ENCODE peak calls at places on chromosomes 11 and 22, in ten cellular contexts. Z is right cardiac atrium, G is left ventricle myocardium inferior, D is upper lobe of left lung, F is spleen, X is RWPE2, L is cardiac muscle cell, W is neural progenitor cell, N is left lung, H is Panc1. A is an unnamed sample.

GRCh38 chr11:112266410-112266778 is 5.7 kb upstream of the PLET1 start:
- DNase-seq in Z (no peak), G (no peak), D (no peak), F (no peak), X (no peak), L (no peak), W (no peak), N (no peak), H (no peak), A (no peak)

GRCh38 chr11:59141673-59142460 is 789 bp upstream of the FAM111A start:
- DNase-seq in Z (no peak), G (no peak), D (no peak), F (no peak), X (no peak), L (no peak), W (no peak), N (no peak), H (no peak), A (no peak)

GRCh38 chr11:118914178-118914918 is 11.4 kb downstream of the BCL9L start:
- DNase-seq in Z (peak), G (peak), D (peak), F (peak), X (peak), L (no peak), W (peak), N (peak), H (no peak), A (peak)

GRCh38 chr11:126484266-126484665 is 128.8 kb downstream of the ST3GAL4 start:
- DNase-seq in Z (no peak), G (no peak), D (no peak), F (no peak), X (no peak), L (no peak), W (no peak), N (no peak), H (no peak), A (no peak)

GRCh38 chr22:46058591-46059519 is 81.9 kb upstream of the WNT7B start:
- DNase-seq in Z (no peak), G (peak), D (no peak), F (peak), X (no peak), L (no peak), W (no peak), N (peak), H (no peak), A (no peak)

GRCh38 chr11:87263979-87264378 is 226.2 kb downstream of the TMEM135 start:
- DNase-seq in Z (no peak), G (no peak), D (no peak), F (no peak), X (no peak), L (no peak), W (no peak), N (no peak), H (no peak), A (no peak)

GRCh38 chr11:134797411-134798089 is 385.5 kb upstream of the B3GAT1 start:
- DNase-seq in Z (no peak), G (no peak), D (peak), F (no peak), X (no peak), L (no peak), W (no peak), N (no peak), H (no peak), A (no peak)

GRCh38 chr22:42720263-42721044 is at the start of gene A4GALT:
- DNase-seq in Z (peak), G (peak), D (peak), F (peak), X (no peak), L (peak), W (peak), N (no peak), H (no peak), A (no peak)

GRCh38 chr11:9982127-9982795 is 311.8 kb downstream of the SBF2 start:
- DNase-seq in Z (no peak), G (no peak), D (no peak), F (no peak), X (no peak), L (no peak), W (no peak), N (no peak), H (no peak), A (peak)

GRCh38 chr11:119352857-119353260 is 6.4 kb upstream of the MFRP start:
- DNase-seq in Z (no peak), G (no peak), D (no peak), F (peak), X (no peak), L (peak), W (no peak), N (no peak), H (no peak), A (no peak)

GRCh38 chr22:23159287-23159622 is 14.0 kb downstream of the RAB36 start:
- DNase-seq in Z (no peak), G (no peak), D (no peak), F (peak), X (no peak), L (no peak), W (no peak), N (no peak), H (no peak), A (no peak)

GRCh38 chr11:72642815-72643511 is 31.3 kb downstream of the PDE2A start:
- DNase-seq in Z (peak), G (peak), D (peak), F (peak), X (no peak), L (peak), W (peak), N (peak), H (peak), A (no peak)

GRCh38 chr22:40400173-40400572 is 29.8 kb downstream of the SGSM3 start:
- DNase-seq in Z (no peak), G (no peak), D (no peak), F (peak), X (no peak), L (no peak), W (no peak), N (peak), H (no peak), A (no peak)

GRCh38 chr11:94518300-94518699 is 6.0 kb downstream of the C11orf97 start:
- DNase-seq in Z (no peak), G (no peak), D (no peak), F (no peak), X (no peak), L (no peak), W (no peak), N (no peak), H (no peak), A (no peak)

GRCh38 chr11:112118176-112118575 is 31.5 kb downstream of the SDHD start:
- DNase-seq in Z (no peak), G (no peak), D (no peak), F (no peak), X (no peak), L (no peak), W (no peak), N (no peak), H (no peak), A (no peak)

GRCh38 chr11:120244476-120244875 is 4.5 kb downstream of the POU2F3 start:
- DNase-seq in Z (no peak), G (no peak), D (no peak), F (peak), X (no peak), L (no peak), W (no peak), N (no peak), H (no peak), A (no peak)

GRCh38 chr11:123509737-123510578 is 79.9 kb downstream of the GRAMD1B start:
- DNase-seq in Z (no peak), G (no peak), D (peak), F (no peak), X (no peak), L (peak), W (peak), N (no peak), H (no peak), A (peak)

GRCh38 chr22:30474683-30475424 is 3.0 kb upstream of the SEC14L3 start:
- DNase-seq in Z (no peak), G (no peak), D (no peak), F (no peak), X (no peak), L (no peak), W (no peak), N (no peak), H (no peak), A (no peak)

GRCh38 chr11:85170184-85170583 is 457.0 kb downstream of the DLG2 start:
- DNase-seq in Z (no peak), G (no peak), D (no peak), F (no peak), X (no peak), L (no peak), W (no peak), N (no peak), H (no peak), A (no peak)

GRCh38 chr11:36469063-36469462 is 41.0 kb downstream of the TRAF6 start:
- DNase-seq in Z (no peak), G (no peak), D (no peak), F (no peak), X (no peak), L (no peak), W (peak), N (no peak), H (no peak), A (no peak)

GRCh38 chr11:59542142-59542810 is 30.9 kb downstream of the OR4D9 start:
- DNase-seq in Z (no peak), G (no peak), D (no peak), F (no peak), X (no peak), L (no peak), W (no peak), N (no peak), H (no peak), A (no peak)

GRCh38 chr11:12842933-12843636 is 166.0 kb upstream of the RASSF10 start:
- DNase-seq in Z (no peak), G (no peak), D (no peak), F (no peak), X (no peak), L (peak), W (peak), N (no peak), H (no peak), A (no peak)

GRCh38 chr11:3208272-3208671 is 10.3 kb downstream of the MRGPRG start:
- DNase-seq in Z (no peak), G (peak), D (no peak), F (peak), X (no peak), L (no peak), W (no peak), N (peak), H (no peak), A (no peak)

GRCh38 chr11:126405374-126405773 is 49.9 kb downstream of the ST3GAL4 start:
- DNase-seq in Z (no peak), G (no peak), D (no peak), F (peak), X (peak), L (no peak), W (no peak), N (no peak), H (no peak), A (no peak)

GRCh38 chr11:132858203-132858602 is 674.1 kb downstream of the OPCML start:
- DNase-seq in Z (no peak), G (no peak), D (no peak), F (no peak), X (no peak), L (peak), W (peak), N (no peak), H (no peak), A (no peak)

GRCh38 chr22:49099496-49100124 is 728.1 kb downstream of the BRD1 start:
- DNase-seq in Z (peak), G (no peak), D (no peak), F (peak), X (peak), L (no peak), W (no peak), N (no peak), H (peak), A (no peak)

GRCh38 chr11:76658231-76658630 is 12.3 kb downstream of the LRRC32 start:
- DNase-seq in Z (no peak), G (no peak), D (no peak), F (peak), X (no peak), L (no peak), W (no peak), N (no peak), H (no peak), A (no peak)

GRCh38 chr22:20987375-20987774 is 5.3 kb downstream of the LZTR1 start:
- DNase-seq in Z (peak), G (no peak), D (peak), F (no peak), X (no peak), L (no peak), W (no peak), N (peak), H (no peak), A (no peak)

GRCh38 chr11:38538866-38539651 is 1941.0 kb upstream of the RAG2 start:
- DNase-seq in Z (no peak), G (no peak), D (no peak), F (no peak), X (no peak), L (no peak), W (no peak), N (no peak), H (no peak), A (no peak)

GRCh38 chr11:120655589-120655988 is 144.0 kb downstream of the GRIK4 start:
- DNase-seq in Z (no peak), G (no peak), D (no peak), F (no peak), X (no peak), L (no peak), W (no peak), N (no peak), H (no peak), A (no peak)

GRCh38 chr11:33530824-33531223 is 169.8 kb downstream of the C11orf91 start:
- DNase-seq in Z (no peak), G (no peak), D (no peak), F (no peak), X (no peak), L (no peak), W (no peak), N (no peak), H (no peak), A (no peak)

GRCh38 chr22:46012182-46012880 is 35.4 kb upstream of the WNT7B start:
- DNase-seq in Z (peak), G (peak), D (peak), F (peak), X (peak), L (no peak), W (no peak), N (no peak), H (no peak), A (no peak)

GRCh38 chr22:23565288-23565941 is 14.7 kb downstream of the IGLL1 start:
- DNase-seq in Z (no peak), G (no peak), D (peak), F (peak), X (no peak), L (peak), W (peak), N (no peak), H (no peak), A (no peak)

GRCh38 chr22:45007946-45008852 is 1.6 kb downstream of the PHF21B start:
- DNase-seq in Z (no peak), G (no peak), D (peak), F (no peak), X (no peak), L (peak), W (peak), N (peak), H (no peak), A (peak)

GRCh38 chr11:65102142-65103095 is 6.4 kb downstream of the VPS51 start:
- DNase-seq in Z (no peak), G (no peak), D (no peak), F (no peak), X (no peak), L (no peak), W (no peak), N (no peak), H (no peak), A (no peak)
- H3K27ac ChIP-seq in Z (peak), G (peak), D (no peak), F (no peak), X (no peak), L (no peak), W (no peak), N (no peak), H (peak), A (peak)

DNA sequence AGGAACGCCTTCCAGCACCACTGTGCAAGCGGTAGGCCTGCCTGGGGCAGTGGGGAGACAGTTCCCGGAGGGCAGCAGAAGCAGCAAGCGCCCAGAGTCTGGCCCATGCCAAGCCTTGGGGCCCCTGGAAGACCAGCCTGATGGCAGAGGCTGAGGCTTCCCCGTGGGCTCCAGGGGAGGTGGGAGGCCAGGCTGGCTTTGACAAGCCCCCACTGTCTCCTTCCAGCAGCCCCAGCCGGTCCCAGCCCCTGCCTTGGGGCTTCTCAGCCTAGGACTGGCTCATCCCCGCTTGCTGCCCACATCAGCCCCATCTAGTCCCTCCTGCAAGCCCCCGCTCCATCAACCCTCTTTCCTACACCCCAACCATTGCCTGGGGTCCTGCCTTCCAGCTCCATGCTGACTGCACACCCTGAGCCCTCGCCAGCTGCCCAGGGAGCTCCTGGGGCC is 46.7 kb downstream of the IGF2 start:
- DNase-seq in Z (no peak), G (no peak), D (peak), F (peak), X (peak), L (no peak), W (no peak), N (peak), H (no peak), A (no peak)
- H3K27ac ChIP-seq in Z (no peak), G (peak), D (no peak), F (no peak), X (peak), L (no peak), W (no peak), N (no peak), H (no peak), A (no peak)

DNA sequence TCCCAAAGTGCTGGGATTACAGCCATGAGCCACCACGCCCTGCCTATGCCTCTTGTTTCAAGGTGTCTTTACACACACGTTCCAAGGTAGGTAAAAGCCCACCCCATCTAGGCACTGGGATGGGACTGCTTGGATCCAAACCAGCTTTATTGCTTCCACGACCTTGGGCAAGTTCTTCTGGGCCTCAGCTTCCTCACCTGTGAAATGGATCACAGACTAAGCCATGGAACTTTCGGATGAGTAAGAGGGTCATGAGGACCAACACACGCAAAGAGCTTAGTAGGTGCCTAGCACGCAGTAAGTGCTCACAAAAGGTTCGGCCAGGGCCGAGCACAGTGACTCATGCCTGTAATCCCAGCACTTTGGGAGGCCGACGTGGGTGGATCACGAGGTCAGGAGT is 15.6 kb downstream of the RHOD start:
- DNase-seq in Z (no peak), G (no peak), D (no peak), F (no peak), X (no peak), L (no peak), W (no peak), N (no peak), H (no peak), A (no peak)
- H3K27ac ChIP-seq in Z (no peak), G (no peak), D (no peak), F (no peak), X (no peak), L (no peak), W (no peak), N (no peak), H (no peak), A (no peak)

DNA sequence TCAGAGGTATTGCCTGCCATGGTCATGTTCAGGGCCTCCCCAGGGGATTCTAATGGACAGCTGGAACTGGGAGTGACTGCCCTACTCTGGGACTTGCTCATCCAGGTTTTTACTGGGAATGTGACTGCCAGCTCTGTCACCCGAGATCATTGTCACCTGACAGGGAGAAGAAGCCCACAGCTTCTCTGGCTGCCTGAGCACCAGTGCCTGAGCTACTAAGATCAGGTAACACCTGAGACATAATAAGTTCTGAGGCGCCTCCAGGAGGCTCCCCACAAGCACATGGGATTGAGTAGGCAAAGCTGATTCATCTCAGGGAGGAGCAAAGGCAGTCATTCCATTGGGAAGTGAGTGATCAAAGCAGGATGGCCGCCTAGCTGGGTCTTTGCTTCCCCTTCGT is 84.2 kb upstream of the GALNT18 start:
- DNase-seq in Z (no peak), G (no peak), D (no peak), F (no peak), X (no peak), L (no peak), W (no peak), N (no peak), H (no peak), A (no peak)
- H3K27ac ChIP-seq in Z (no peak), G (no peak), D (no peak), F (no peak), X (no peak), L (no peak), W (no peak), N (no peak), H (no peak), A (no peak)

GRCh38 chr11:8383227-8383626 is 119.5 kb upstream of the LMO1 start:
- DNase-seq in Z (no peak), G (no peak), D (no peak), F (no peak), X (no peak), L (no peak), W (no peak), N (no peak), H (no peak), A (no peak)
- H3K27ac ChIP-seq in Z (no peak), G (no peak), D (no peak), F (no peak), X (no peak), L (no peak), W (no peak), N (no peak), H (no peak), A (no peak)

GRCh38 chr11:79221417-79222130 is 219.3 kb downstream of the TENM4 start:
- DNase-seq in Z (no peak), G (no peak), D (no peak), F (no peak), X (no peak), L (no peak), W (no peak), N (no peak), H (no peak), A (no peak)

GRCh38 chr11:79219186-79220045 is 221.4 kb downstream of the TENM4 start:
- DNase-seq in Z (no peak), G (no peak), D (no peak), F (no peak), X (no peak), L (no peak), W (no peak), N (no peak), H (no peak), A (no peak)

GRCh38 chr11:79226136-79226535 is 214.7 kb downstream of the TENM4 start:
- DNase-seq in Z (no peak), G (no peak), D (no peak), F (no peak), X (no peak), L (no peak), W (no peak), N (no peak), H (no peak), A (no peak)

DNA sequence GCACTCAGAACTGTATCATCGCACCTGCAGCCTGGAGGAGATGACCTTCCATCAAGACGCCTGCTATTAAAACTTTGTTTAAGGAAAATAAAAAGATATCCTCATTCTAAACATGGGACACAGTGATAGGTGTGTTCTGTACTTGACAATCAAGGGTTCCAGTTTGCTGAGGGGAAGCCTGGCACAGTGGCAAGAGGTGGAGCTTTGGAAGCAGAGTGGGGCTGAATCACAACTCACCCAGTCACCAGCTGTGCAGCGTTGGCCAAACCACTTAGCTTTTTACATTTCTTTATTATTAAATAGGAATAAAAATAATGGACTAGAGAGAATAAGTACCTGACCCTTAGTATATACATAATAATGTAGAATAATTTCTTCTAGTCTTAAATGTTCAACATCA is 220.7 kb downstream of the TENM4 start:
- DNase-seq in Z (no peak), G (no peak), D (no peak), F (no peak), X (no peak), L (no peak), W (no peak), N (no peak), H (no peak), A (no peak)
- H3K27ac ChIP-seq in Z (no peak), G (no peak), D (no peak), F (no peak), X (no peak), L (no peak), W (no peak), N (no peak), H (no peak), A (no peak)

A was measured in substantia nigra.